ENCODE peak calls at places on chromosomes 3 and 15, in five cellular contexts. U, V, E, W and F are unnamed samples. For H3K9me3, the result is how much of the 10 kb centered on the place peaks cover.

GRCh38 chr3:181311186-181311585 is 321.6 kb upstream of the DNAJC19 start:
- DNase-seq in U (no peak), V (no peak), E (no peak), W (no peak), F (no peak)

GRCh38 chr3:190281308-190282051 is 40.8 kb downstream of the CLDN1 start:
- DNase-seq in U (peak), V (peak), E (no peak), W (no peak), F (no peak)

GRCh38 chr3:134846943-134847342 is 51.9 kb downstream of the EPHB1 start:
- DNase-seq in U (peak), V (peak), E (no peak), W (no peak), F (no peak)

GRCh38 chr3:128949158-128949557 is 44.7 kb downstream of the CFAP92 start:
- DNase-seq in U (no peak), V (no peak), E (no peak), W (no peak), F (no peak)

GRCh38 chr3:154779571-154779970 is 300.5 kb upstream of the MME start:
- DNase-seq in U (peak), V (peak), E (no peak), W (no peak), F (no peak)

GRCh38 chr3:5133239-5133638 is 11.1 kb downstream of the ARL8B start:
- DNase-seq in U (no peak), V (no peak), E (no peak), W (no peak), F (no peak)

GRCh38 chr15:48644827-48645557 is 517 bp downstream of the FBN1 start:
- DNase-seq in U (no peak), V (peak), E (peak), W (peak), F (no peak)

GRCh38 chr3:56988458-56988857 is 72.0 kb upstream of the SPATA12 start:
- DNase-seq in U (peak), V (no peak), E (no peak), W (no peak), F (no peak)

GRCh38 chr3:9553021-9553948 is at the start of gene LHFPL4:
- DNase-seq in U (no peak), V (no peak), E (no peak), W (no peak), F (no peak)

GRCh38 chr3:98780343-98780742 is 17.2 kb downstream of the ST3GAL6 start:
- DNase-seq in U (no peak), V (peak), E (no peak), W (no peak), F (no peak)

GRCh38 chr3:77780621-77781020 is 740.7 kb downstream of the ROBO2 start:
- DNase-seq in U (no peak), V (no peak), E (no peak), W (no peak), F (no peak)

GRCh38 chr15:48890375-48890972 is 12.5 kb downstream of the EID1 start:
- DNase-seq in U (no peak), V (no peak), E (no peak), W (no peak), F (no peak)

GRCh38 chr3:148606979-148607378 is 90.7 kb upstream of the AGTR1 start:
- DNase-seq in U (peak), V (no peak), E (peak), W (no peak), F (no peak)

GRCh38 chr3:164918915-164919314 is 159.4 kb downstream of the SI start:
- DNase-seq in U (no peak), V (no peak), E (no peak), W (no peak), F (no peak)

GRCh38 chr15:65660927-65661326 is 39.2 kb downstream of the SLC24A1 start:
- DNase-seq in U (no peak), V (peak), E (no peak), W (no peak), F (no peak)

GRCh38 chr15:56950979-56951378 is 32.5 kb downstream of the TCF12 start:
- DNase-seq in U (no peak), V (no peak), E (no peak), W (no peak), F (no peak)
- H3K9me3 ChIP-seq in U (under half), V (under half), E (under half), W (under half), F (under half)

GRCh38 chr3:101177577-101177976 is 142.8 kb downstream of the IMPG2 start:
- DNase-seq in U (no peak), V (no peak), E (no peak), W (no peak), F (no peak)
- H3K27ac ChIP-seq in U (no peak), V (no peak), E (no peak), W (no peak), F (no peak)

DNA sequence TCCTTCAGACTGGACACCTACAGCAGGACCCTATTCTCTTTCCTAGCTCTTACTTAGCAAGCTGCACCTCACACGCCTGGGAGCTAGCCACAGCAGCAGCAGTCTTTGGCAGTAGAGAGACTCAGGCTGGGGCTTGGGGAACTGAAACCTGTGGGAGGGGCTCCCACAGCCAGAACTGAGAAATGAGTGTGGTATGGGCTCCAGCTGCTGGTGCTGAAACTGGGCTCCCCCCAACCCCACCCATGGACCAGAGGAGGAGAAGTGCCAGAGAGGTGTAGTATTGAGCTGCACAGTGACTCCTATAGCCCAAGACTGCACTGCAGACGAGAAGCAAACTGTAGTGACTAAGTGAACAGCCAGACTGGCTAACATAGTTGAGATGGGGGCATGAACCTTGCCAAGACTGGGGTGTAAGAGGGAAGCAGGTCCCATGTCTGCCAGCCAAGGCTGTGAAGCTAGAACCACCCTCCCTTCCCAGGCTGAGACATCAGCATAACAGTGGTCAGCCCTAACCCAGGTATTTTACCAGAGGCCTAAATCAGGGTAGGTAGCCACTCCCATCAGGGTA is 62.5 kb downstream of the MYO5A start:
- DNase-seq in U (peak), V (no peak), E (peak), W (peak), F (peak)
- TF ChIP-seq CTCF in U (no peak), V (no peak), E (no peak), W (no peak), F (no peak)

GRCh38 chr15:86834115-86834863 is 754.6 kb downstream of the AGBL1 start:
- DNase-seq in U (no peak), V (no peak), E (no peak), W (peak), F (no peak)

GRCh38 chr15:86830304-86830703 is 750.6 kb downstream of the AGBL1 start:
- DNase-seq in U (no peak), V (no peak), E (no peak), W (no peak), F (no peak)

GRCh38 chr15:86833595-86833994 is 753.9 kb downstream of the AGBL1 start:
- DNase-seq in U (no peak), V (no peak), E (no peak), W (no peak), F (no peak)

GRCh38 chr15:86829251-86829650 is 749.6 kb downstream of the AGBL1 start:
- DNase-seq in U (no peak), V (no peak), E (no peak), W (no peak), F (no peak)
- H3K9me3 ChIP-seq in U (under half), V (under half), E (under half), W (under half), F (under half)